ENCODE peak calls at places on chromosomes 12 and 14, in four cellular contexts. Q is HTR-8/SVneo, C is NCI-H2029, O is DMS 273 treated with DMSO at 0.1 percent for 48 hours. J is an unnamed sample.

GRCh38 chr12:13337786-13338185 is 141.3 kb downstream of the EMP1 start:
- DNase-seq in Q (no peak), C (no peak), O (no peak), J (no peak)

GRCh38 chr12:93540506-93540905 is 32.0 kb upstream of the SOCS2 start:
- DNase-seq in Q (no peak), C (no peak), O (no peak), J (no peak)

GRCh38 chr14:68084256-68084655 is 264.7 kb downstream of the RAD51B start:
- DNase-seq in Q (peak; percentile 60), C (no peak), O (no peak), J (no peak)

GRCh38 chr12:47071241-47071852 is 8.1 kb upstream of the PCED1B start:
- DNase-seq in Q (no peak), C (no peak), O (no peak), J (no peak)

GRCh38 chr14:95915326-95915725 is 38.7 kb downstream of the TUNAR start:
- DNase-seq in Q (no peak), C (no peak), O (no peak), J (no peak)

GRCh38 chr14:64720190-64720589 is 16.0 kb downstream of the PLEKHG3 start:
- DNase-seq in Q (peak; percentile 99), C (peak; percentile 64), O (no peak), J (peak; percentile 24)

GRCh38 chr12:26631846-26632245 is 201.1 kb downstream of the ITPR2 start:
- DNase-seq in Q (no peak), C (no peak), O (no peak), J (no peak)

GRCh38 chr14:72516936-72517408 is 376.9 kb downstream of the DPF3 start:
- DNase-seq in Q (peak; percentile 76), C (no peak), O (peak; percentile 36), J (peak; percentile 53)

GRCh38 chr12:116882742-116883141 is 1.5 kb upstream of the HRK start:
- DNase-seq in Q (no peak), C (no peak), O (peak; percentile 27), J (no peak)

GRCh38 chr12:100724071-100724470 is 70.5 kb upstream of the ANO4 start:
- DNase-seq in Q (no peak), C (no peak), O (no peak), J (no peak)

GRCh38 chr14:76929927-76930326 is 98.6 kb downstream of the IRF2BPL start:
- DNase-seq in Q (no peak), C (peak; percentile 48), O (no peak), J (no peak)

GRCh38 chr12:124487834-124488165 is 79.6 kb downstream of the NCOR2 start:
- DNase-seq in Q (no peak), C (no peak), O (no peak), J (no peak)

GRCh38 chr14:59183150-59183549 is 5.3 kb upstream of the DAAM1 start:
- DNase-seq in Q (no peak), C (no peak), O (no peak), J (no peak)

GRCh38 chr14:96255501-96256366 is at the start of gene BDKRB1:
- DNase-seq in Q (no peak), C (no peak), O (no peak), J (no peak)

GRCh38 chr12:5718073-5718472 is 227.0 kb downstream of the ANO2 start:
- DNase-seq in Q (no peak), C (no peak), O (no peak), J (no peak)

GRCh38 chr12:69388371-69388770 is 28.8 kb downstream of the YEATS4 start:
- DNase-seq in Q (peak; percentile 11), C (no peak), O (peak; percentile 2), J (no peak)

GRCh38 chr12:52347016-52347415 is 20.3 kb downstream of the KRT85 start:
- DNase-seq in Q (no peak), C (no peak), O (no peak), J (no peak)

GRCh38 chr12:77847060-77847541 is 16.4 kb downstream of the NAV3 start:
- DNase-seq in Q (no peak), C (no peak), O (no peak), J (no peak)

GRCh38 chr12:76757694-76758093 is 6.2 kb upstream of the ZDHHC17 start:
- DNase-seq in Q (no peak), C (no peak), O (no peak), J (no peak)

GRCh38 chr14:74324945-74325361 is 22.2 kb upstream of the ABCD4 start:
- DNase-seq in Q (peak; percentile 87), C (no peak), O (peak; percentile 22), J (no peak)

GRCh38 chr14:58238252-58239247 is 6.1 kb upstream of the PSMA3 start:
- DNase-seq in Q (peak; percentile 51), C (no peak), O (no peak), J (no peak)

GRCh38 chr14:106883218-106883692 is 1356.9 kb downstream of the TMEM121 start:
- DNase-seq in Q (no peak), C (no peak), O (no peak), J (no peak)

GRCh38 chr12:109930028-109930800 is 30.1 kb downstream of the TCHP start:
- DNase-seq in Q (no peak), C (no peak), O (no peak), J (no peak)

GRCh38 chr14:99595524-99595923 is 8.5 kb downstream of the CCDC85C start:
- DNase-seq in Q (no peak), C (no peak), O (no peak), J (no peak)

GRCh38 chr12:52636189-52636588 is 15.8 kb downstream of the KRT2 start:
- DNase-seq in Q (no peak), C (no peak), O (no peak), J (no peak)

GRCh38 chr12:124928095-124928911 is 13.9 kb upstream of the UBC start:
- DNase-seq in Q (peak; percentile 81), C (no peak), O (no peak), J (peak; percentile 30)

GRCh38 chr14:98725676-98726075 is 546.3 kb downstream of the BCL11B start:
- DNase-seq in Q (no peak), C (no peak), O (no peak), J (no peak)

GRCh38 chr14:104536942-104537612 is 42.5 kb upstream of the C14orf180 start:
- DNase-seq in Q (peak; percentile 78), C (no peak), O (no peak), J (no peak)

GRCh38 chr12:101967506-101967905 is 90.1 kb downstream of the DRAM1 start:
- DNase-seq in Q (no peak), C (no peak), O (no peak), J (no peak)

GRCh38 chr12:93742086-93742934 is 65.1 kb downstream of the CRADD start:
- DNase-seq in Q (peak; percentile 65), C (peak; percentile 31), O (peak; percentile 60), J (peak; percentile 73)

GRCh38 chr12:84605988-84606387 is 306.6 kb downstream of the SLC6A15 start:
- DNase-seq in Q (no peak), C (no peak), O (no peak), J (no peak)

GRCh38 chr14:57822081-57822480 is 43.8 kb downstream of the SLC35F4 start:
- DNase-seq in Q (no peak), C (peak; percentile 8), O (no peak), J (no peak)

GRCh38 chr12:120235369-120236123 is 30.0 kb downstream of the PXN start:
- DNase-seq in Q (no peak), C (no peak), O (no peak), J (no peak)

GRCh38 chr12:13170892-13171490 is 25.5 kb upstream of the EMP1 start:
- DNase-seq in Q (no peak), C (no peak), O (no peak), J (no peak)

GRCh38 chr12:112013601-112014402 is 576 bp downstream of the ERP29 start:
- DNase-seq in Q (peak; percentile 40), C (peak; percentile 85), O (peak; percentile 16), J (peak; percentile 72)

GRCh38 chr12:67091678-67092077 is 177.5 kb upstream of the CAND1 start:
- DNase-seq in Q (no peak), C (no peak), O (no peak), J (no peak)

J was measured in dorsolateral prefrontal cortex.